ENCODE peak calls at places on chromosomes 2 and 18, in eight cellular contexts. J is lung; S is PC-3; E is left lung; I is cardiac muscle cell; R is body of pancreas; M is heart right ventricle; O is CD8-positive, alpha-beta memory T cell. U is an unnamed sample.

GRCh38 chr2:201827621-201828020 is 21.3 kb downstream of the CDK15 start:
- DNase-seq in J (no peak), S (peak; percentile 22), E (no peak), I (no peak), R (no peak), M (no peak), O (no peak), U (no peak)

GRCh38 chr2:36329251-36329650 is 26.3 kb upstream of the CRIM1 start:
- DNase-seq in J (no peak), S (no peak), E (no peak), I (no peak), R (no peak), M (no peak), O (no peak), U (no peak)

GRCh38 chr2:49225126-49225525 is 70.8 kb upstream of the FSHR start:
- DNase-seq in J (no peak), S (no peak), E (no peak), I (peak; percentile 83), R (no peak), M (no peak), O (no peak), U (no peak)

GRCh38 chr2:217325251-217325650 is 465.4 kb upstream of the TNP1 start:
- DNase-seq in J (no peak), S (no peak), E (no peak), I (no peak), R (no peak), M (no peak), O (no peak), U (no peak)

GRCh38 chr2:23037596-23037995 is 347.4 kb upstream of the KLHL29 start:
- DNase-seq in J (no peak), S (no peak), E (no peak), I (no peak), R (no peak), M (no peak), O (no peak), U (no peak)

GRCh38 chr2:240133401-240133800 is 2.7 kb downstream of the COPS9 start:
- DNase-seq in J (no peak), S (no peak), E (peak; percentile 20), I (no peak), R (no peak), M (no peak), O (no peak), U (no peak)

GRCh38 chr2:65232636-65233035 is 5.0 kb downstream of the ACTR2 start:
- DNase-seq in J (no peak), S (peak; percentile 69), E (no peak), I (peak; percentile 53), R (no peak), M (no peak), O (no peak), U (no peak)

GRCh38 chr2:32135409-32135808 is 30.3 kb upstream of the SLC30A6 start:
- DNase-seq in J (no peak), S (peak; percentile 89), E (no peak), I (peak; percentile 68), R (peak; percentile 38), M (no peak), O (peak; percentile 3), U (no peak)

GRCh38 chr2:170271340-170271739 is 93.4 kb downstream of the MYO3B start:
- DNase-seq in J (no peak), S (no peak), E (no peak), I (peak; percentile 1), R (no peak), M (no peak), O (no peak), U (no peak)

GRCh38 chr2:102033028-102033749 is 41.4 kb downstream of the IL1R2 start:
- DNase-seq in J (peak; percentile 85), S (peak; percentile 7), E (peak; percentile 86), I (peak; percentile 99), R (peak; percentile 63), M (peak; percentile 64), O (no peak), U (peak; percentile 81)

GRCh38 chr2:46720592-46721185 is 194.9 kb downstream of the MCFD2 start:
- DNase-seq in J (no peak), S (no peak), E (no peak), I (no peak), R (no peak), M (no peak), O (no peak), U (no peak)

GRCh38 chr2:62152000-62152399 is 43.9 kb upstream of the B3GNT2 start:
- DNase-seq in J (no peak), S (peak; percentile 58), E (no peak), I (peak; percentile 27), R (no peak), M (no peak), O (no peak), U (no peak)

DNA sequence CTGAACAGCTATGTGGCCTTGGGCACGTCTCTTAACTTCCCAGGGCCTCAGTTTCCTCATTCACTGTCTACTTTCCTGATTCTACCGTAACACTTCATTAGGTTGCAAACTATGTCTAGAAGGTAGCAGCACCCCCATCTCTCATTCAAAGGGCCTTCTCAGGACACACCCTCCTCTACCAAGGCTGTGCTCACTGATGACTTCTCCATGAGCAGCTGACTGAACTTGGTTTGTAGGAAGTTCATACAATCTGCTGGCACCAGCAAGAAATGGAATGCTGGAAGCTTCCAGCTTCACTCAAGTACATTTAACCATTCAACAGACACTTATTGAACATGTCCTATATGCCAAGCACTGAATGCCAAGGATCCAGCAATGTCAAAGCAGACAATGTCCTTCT is 250.8 kb upstream of the CTAGE1 start:
- DNase-seq in J (no peak), S (no peak), E (no peak), I (peak; percentile 24), R (no peak), M (no peak), O (no peak), U (no peak)
- H3K4me3 ChIP-seq in J (no peak overlapping the region), S (peak overlapping the region; percentile 8), E (no peak overlapping the region), I (no peak overlapping the region), R (no peak overlapping the region), M (no peak overlapping the region), O (no peak overlapping the region), U (no peak overlapping the region)

GRCh38 chr18:3117493-3118192 is 102.1 kb downstream of the MYOM1 start:
- DNase-seq in J (no peak), S (peak; percentile 93), E (no peak), I (no peak), R (peak; percentile 41), M (no peak), O (no peak), U (no peak)
- H3K27ac ChIP-seq in J (no peak overlapping the region), S (peak overlapping the region; percentile 76), E (peak overlapping the region; percentile 78), I (no peak overlapping the region), R (peak overlapping the region; percentile 97), M (no peak overlapping the region), O (no peak overlapping the region), U (no peak overlapping the region)

GRCh38 chr2:5692561-5693287 is 540 bp downstream of the SOX11 start:
- DNase-seq in J (no peak), S (no peak), E (no peak), I (peak; percentile 21), R (no peak), M (peak; percentile 9), O (no peak), U (no peak)

GRCh38 chr2:5689790-5690189 is 2.4 kb upstream of the SOX11 start:
- DNase-seq in J (no peak), S (no peak), E (no peak), I (no peak), R (no peak), M (no peak), O (no peak), U (no peak)

GRCh38 chr2:5690231-5690630 is 2.0 kb upstream of the SOX11 start:
- DNase-seq in J (no peak), S (no peak), E (no peak), I (no peak), R (no peak), M (no peak), O (no peak), U (no peak)

GRCh38 chr2:5691659-5692529 is at the start of gene SOX11:
- DNase-seq in J (no peak), S (no peak), E (no peak), I (peak; percentile 70), R (no peak), M (peak; percentile 58), O (no peak), U (no peak)

DNA sequence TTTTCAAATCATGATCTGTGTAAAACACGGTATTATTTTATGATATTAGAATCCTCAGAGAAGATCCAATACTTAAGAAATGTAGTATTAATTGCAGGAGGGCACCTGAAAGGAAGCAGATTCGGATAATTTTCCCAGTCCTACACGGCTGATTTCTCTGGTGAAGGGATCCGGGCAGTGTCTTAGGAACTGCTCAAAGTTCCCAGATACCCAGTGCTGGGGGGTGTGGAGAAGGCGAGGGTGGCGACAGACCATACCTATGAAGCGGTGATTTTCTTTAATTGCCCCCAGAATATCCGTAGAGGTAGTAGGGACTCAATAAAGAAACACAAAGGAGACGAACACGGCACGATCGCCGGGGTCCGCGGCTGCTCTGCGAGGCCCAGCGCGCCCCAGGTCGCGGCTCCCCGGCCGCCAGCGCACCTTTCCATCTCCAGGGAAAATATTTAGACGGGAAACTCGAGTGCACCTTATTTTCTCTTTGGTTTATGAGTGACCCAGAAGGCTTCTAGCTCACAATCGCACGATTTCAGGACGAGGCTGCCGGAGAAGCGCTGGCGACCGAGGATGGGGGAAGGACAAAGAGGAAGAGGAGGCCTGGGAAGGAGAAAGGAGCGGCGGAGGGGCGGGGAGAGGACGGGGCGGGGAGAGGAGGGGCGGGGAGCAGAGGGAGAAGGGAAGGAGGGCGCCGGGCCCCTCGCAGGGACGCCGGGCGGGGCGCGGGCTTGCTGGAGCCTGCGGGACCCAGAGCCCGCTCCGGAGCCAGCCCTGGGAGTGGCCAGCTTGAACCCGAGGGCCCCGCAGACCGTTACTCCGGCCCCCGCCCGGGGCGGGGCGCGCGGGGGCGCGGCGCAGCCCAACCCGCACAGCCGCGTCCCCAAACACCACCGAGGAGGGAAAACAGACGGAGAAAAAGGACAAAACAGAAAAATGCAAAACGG is 1.2 kb upstream of the SOX11 start:
- DNase-seq in J (no peak), S (no peak), E (no peak), I (peak; percentile 20), R (no peak), M (no peak), O (no peak), U (no peak)
- H3K4me1 ChIP-seq in J (no peaks in the 10 kb centered on the region), S (no peaks in the 10 kb centered on the region), E (peaks cover 28% of the 10 kb centered on the region), I (no peaks in the 10 kb centered on the region), R (peaks cover 30% of the 10 kb centered on the region), M (peaks cover 19% of the 10 kb centered on the region), O (no peaks in the 10 kb centered on the region), U (no peaks in the 10 kb centered on the region)

GRCh38 chr2:230412846-230413245 is 3.2 kb upstream of the SP100 start:
- DNase-seq in J (no peak), S (no peak), E (no peak), I (no peak), R (no peak), M (no peak), O (no peak), U (no peak)

GRCh38 chr2:230410263-230410662 is 5.7 kb upstream of the SP100 start:
- DNase-seq in J (no peak), S (no peak), E (no peak), I (no peak), R (no peak), M (no peak), O (no peak), U (no peak)

GRCh38 chr2:230411484-230412368 is 4.3 kb upstream of the SP100 start:
- DNase-seq in J (peak; percentile 51), S (peak; percentile 56), E (peak; percentile 77), I (peak; percentile 72), R (peak; percentile 56), M (peak; percentile 64), O (peak; percentile 66), U (peak; percentile 81)

GRCh38 chr2:230412369-230412706 is 3.7 kb upstream of the SP100 start:
- DNase-seq in J (no peak), S (no peak), E (no peak), I (no peak), R (no peak), M (no peak), O (no peak), U (no peak)

GRCh38 chr2:230410861-230411464 is 5.0 kb upstream of the SP100 start:
- DNase-seq in J (no peak), S (no peak), E (no peak), I (no peak), R (no peak), M (no peak), O (no peak), U (peak; percentile 8)
- H3K4me3 ChIP-seq in J (peak overlapping the region; percentile 55), S (peak overlapping the region; percentile 78), E (peak overlapping the region; percentile 72), I (peak overlapping the region; percentile 46), R (peak overlapping the region; percentile 26), M (peak overlapping the region; percentile 77), O (peak overlapping the region; percentile 95), U (peak overlapping the region; percentile 93)